ENCODE peak calls at places on chromosomes 6 and 20, in ten cellular contexts. C is body of pancreas; N is right atrium auricular region; Q is OCI-LY7; G is tibial artery; Y is lower lobe of right lung; D is uterus; M is CD8-positive, alpha-beta memory T cell; F is IMR-90; T is Panc1. B is an unnamed sample.

GRCh38 chr20:2084703-2085102 is 16.9 kb upstream of the STK35 start:
- DNase-seq in C (no peak), G (no peak), D (no peak), N (no peak), M (no peak), F (no peak), T (no peak), Y (peak; percentile 59), Q (no peak), B (no peak)

GRCh38 chr6:1477432-1478090 is 88.2 kb downstream of the FOXF2 start:
- DNase-seq in Y (no peak), F (peak; percentile 83), C (no peak), T (no peak), M (no peak), G (no peak), D (no peak), Q (no peak), N (no peak), B (no peak)

GRCh38 chr20:31484001-31484400 is 8.9 kb downstream of the REM1 start:
- DNase-seq in M (no peak), Y (no peak), G (no peak), N (no peak), F (no peak), Q (no peak), D (peak; percentile 65), T (no peak), C (no peak), B (no peak)

GRCh38 chr6:147954938-147955337 is 387.7 kb upstream of the SASH1 start:
- DNase-seq in D (no peak), F (no peak), N (no peak), T (no peak), G (no peak), Q (no peak), C (no peak), Y (no peak), M (no peak), B (no peak)

GRCh38 chr20:32986331-32986966 is 17.8 kb downstream of the SUN5 start:
- DNase-seq in Q (no peak), M (no peak), T (no peak), G (no peak), Y (no peak), D (no peak), N (no peak), C (no peak), F (no peak), B (no peak)

GRCh38 chr6:167422934-167423333 is 98.0 kb downstream of the TTLL2 start:
- DNase-seq in C (no peak), M (no peak), T (no peak), G (no peak), Y (no peak), Q (no peak), F (no peak), D (no peak), N (no peak), B (no peak)

GRCh38 chr6:35489995-35490791 is 6.7 kb downstream of the TEAD3 start:
- DNase-seq in Q (no peak), M (no peak), Y (peak; percentile 70), D (peak; percentile 96), N (peak; percentile 77), F (peak; percentile 81), T (no peak), G (peak; percentile 97), C (peak; percentile 52), B (peak; percentile 92)

GRCh38 chr6:125821825-125822281 is 31.1 kb downstream of the NCOA7 start:
- DNase-seq in C (peak; percentile 26), Y (no peak), D (no peak), F (no peak), Q (no peak), G (no peak), M (no peak), T (no peak), N (no peak), B (no peak)

GRCh38 chr20:5153612-5154542 is 27.1 kb downstream of the CDS2 start:
- DNase-seq in F (peak; percentile 41), Q (no peak), C (no peak), G (no peak), T (no peak), Y (no peak), N (no peak), M (no peak), D (no peak), B (no peak)

GRCh38 chr20:50513169-50514034 is 3.2 kb downstream of the PTPN1 start:
- DNase-seq in D (no peak), G (no peak), N (no peak), Q (no peak), Y (no peak), T (no peak), C (no peak), M (no peak), F (peak; percentile 80), B (no peak)

GRCh38 chr6:17281100-17281496 is at the start of gene RBM24:
- DNase-seq in G (peak; percentile 82), Q (no peak), C (peak; percentile 71), M (no peak), Y (peak; percentile 70), F (peak; percentile 79), D (peak; percentile 70), N (no peak), T (no peak), B (peak; percentile 51)

GRCh38 chr6:146859795-146860495 is 261.2 kb downstream of the ADGB start:
- DNase-seq in T (no peak), F (no peak), N (no peak), Q (no peak), C (no peak), Y (no peak), M (no peak), G (no peak), D (no peak), B (no peak)

GRCh38 chr6:28330033-28330432 is 5.9 kb downstream of the ZSCAN31 start:
- DNase-seq in G (no peak), F (no peak), C (no peak), T (no peak), M (no peak), N (no peak), Y (no peak), D (no peak), Q (no peak), B (no peak)

GRCh38 chr6:111606620-111607115 is 990 bp upstream of the TRAF3IP2 start:
- DNase-seq in D (no peak), T (no peak), G (no peak), F (no peak), M (peak; percentile 9), C (no peak), Y (no peak), Q (peak; percentile 29), N (no peak), B (no peak)

GRCh38 chr6:111658445-111659154 is 52.9 kb upstream of the TRAF3IP2 start:
- DNase-seq in C (no peak), M (no peak), G (no peak), F (peak; percentile 21), T (no peak), N (no peak), Q (no peak), Y (no peak), D (peak; percentile 43), B (no peak)

GRCh38 chr6:1024587-1024986 is 287.3 kb upstream of the FOXQ1 start:
- DNase-seq in D (no peak), N (no peak), C (no peak), Q (no peak), F (peak; percentile 82), Y (no peak), T (no peak), M (no peak), G (no peak), B (no peak)

GRCh38 chr6:79669766-79670165 is 38.6 kb downstream of the SH3BGRL2 start:
- DNase-seq in Y (no peak), M (no peak), C (no peak), D (no peak), Q (no peak), T (no peak), G (no peak), N (no peak), F (no peak), B (no peak)
- H3K4me1 ChIP-seq in Y (peaks cover 21% of the 10 kb centered on the region), M (peaks cover 49% of the 10 kb centered on the region), C (peaks cover 45% of the 10 kb centered on the region), D (no peaks in the 10 kb centered on the region), Q (no peaks in the 10 kb centered on the region), T (peaks cover 19% of the 10 kb centered on the region), G (no peaks in the 10 kb centered on the region), N (peaks cover 27% of the 10 kb centered on the region), F (peaks cover 5% of the 10 kb centered on the region), B (peaks cover 5% of the 10 kb centered on the region)

GRCh38 chr6:30075094-30075986 is at the start of gene RNF39:
- DNase-seq in M (no peak), T (no peak), D (no peak), C (no peak), F (no peak), G (no peak), N (no peak), Y (peak; percentile 48), Q (no peak), B (no peak)
- H3K4me3 ChIP-seq in M (peak within 1 kb of the TSS; percentile 9), T (peak within 1 kb of the TSS; percentile 23), D (no peak within 1 kb of the TSS), C (peak within 1 kb of the TSS; percentile 8), F (peak within 1 kb of the TSS; percentile 18), G (peak within 1 kb of the TSS; percentile 15), N (no peak within 1 kb of the TSS), Y (peak within 1 kb of the TSS; percentile 60), Q (no peak within 1 kb of the TSS), B (peak within 1 kb of the TSS; percentile 34)

GRCh38 chr20:62571667-62572344 is 70.5 kb upstream of the SLCO4A1 start:
- DNase-seq in M (no peak), N (no peak), T (no peak), C (no peak), F (no peak), G (no peak), Q (peak; percentile 80), Y (no peak), D (no peak), B (no peak)
- H3K4me1 ChIP-seq in M (no peaks in the 10 kb centered on the region), N (peaks cover 14% of the 10 kb centered on the region), T (peaks cover 11% of the 10 kb centered on the region), C (no peaks in the 10 kb centered on the region), F (no peaks in the 10 kb centered on the region), G (no peaks in the 10 kb centered on the region), Q (peaks cover 18% of the 10 kb centered on the region), Y (no peaks in the 10 kb centered on the region), D (no peaks in the 10 kb centered on the region), B (peaks cover 14% of the 10 kb centered on the region)

GRCh38 chr6:98764378-98764911 is 69.9 kb upstream of the POU3F2 start:
- DNase-seq in T (no peak), M (no peak), G (no peak), Y (no peak), C (no peak), F (peak; percentile 0), N (no peak), D (no peak), Q (no peak), B (no peak)
- H3K4me3 ChIP-seq in T (peak overlapping the region; percentile 24), M (no peak overlapping the region), G (no peak overlapping the region), Y (peak overlapping the region; percentile 28), C (no peak overlapping the region), F (peak overlapping the region; percentile 67), N (no peak overlapping the region), D (no peak overlapping the region), Q (no peak overlapping the region), B (no peak overlapping the region)

B was measured in heart left ventricle.